ENCODE peak calls at places on chromosomes 4 and X, in seven cellular contexts. One of them, this sample, is unnamed.
A peak's percentile ranks its signal among the peaks of the same experiment; 100 is the strongest.

GRCh38 chrX:74506310-74507115 is 85.2 kb downstream of the SLC16A2 start:
- DNase-seq in iPS DF 6.9: no peak
- DNase-seq in AG10803: no peak
- DNase-seq in GM12878: peak; percentile 42
- DNase-seq in fibroblast of mammary gland: no peak
- DNase-seq in tibial nerve: no peak
- DNase-seq in BJ: no peak
- DNase-seq in this sample: no peak

GRCh38 chr4:16496501-16496900 is 270.2 kb upstream of the TAPT1 start:
- DNase-seq in iPS DF 6.9: no peak
- DNase-seq in AG10803: peak; percentile 75
- DNase-seq in GM12878: no peak
- DNase-seq in fibroblast of mammary gland: peak; percentile 70
- DNase-seq in tibial nerve: no peak
- DNase-seq in BJ: no peak
- DNase-seq in this sample: no peak

GRCh38 chr4:65669008-65669971 is 999 bp downstream of the EPHA5 start:
- DNase-seq in iPS DF 6.9: no peak
- DNase-seq in AG10803: peak; percentile 0
- DNase-seq in GM12878: no peak
- DNase-seq in fibroblast of mammary gland: peak; percentile 11
- DNase-seq in tibial nerve: no peak
- DNase-seq in BJ: no peak
- DNase-seq in this sample: peak; percentile 63

GRCh38 chr4:59655996-59656395 is 1544.1 kb upstream of the ADGRL3 start:
- DNase-seq in iPS DF 6.9: no peak
- DNase-seq in AG10803: no peak
- DNase-seq in GM12878: no peak
- DNase-seq in fibroblast of mammary gland: no peak
- DNase-seq in tibial nerve: no peak
- DNase-seq in BJ: no peak
- DNase-seq in this sample: peak; percentile 44

GRCh38 chr4:78518551-78518950 is 33.0 kb upstream of the ANXA3 start:
- DNase-seq in iPS DF 6.9: no peak
- DNase-seq in AG10803: no peak
- DNase-seq in GM12878: no peak
- DNase-seq in fibroblast of mammary gland: no peak
- DNase-seq in tibial nerve: no peak
- DNase-seq in BJ: no peak
- DNase-seq in this sample: no peak

GRCh38 chr4:25350561-25350960 is 26.5 kb upstream of the ANAPC4 start:
- DNase-seq in iPS DF 6.9: no peak
- DNase-seq in AG10803: peak; percentile 43
- DNase-seq in GM12878: no peak
- DNase-seq in fibroblast of mammary gland: no peak
- DNase-seq in tibial nerve: no peak
- DNase-seq in BJ: no peak
- DNase-seq in this sample: no peak

GRCh38 chr4:107901213-107901934 is 30.0 kb upstream of the CYP2U1 start:
- DNase-seq in iPS DF 6.9: no peak
- DNase-seq in AG10803: no peak
- DNase-seq in GM12878: no peak
- DNase-seq in fibroblast of mammary gland: no peak
- DNase-seq in tibial nerve: no peak
- DNase-seq in BJ: no peak
- DNase-seq in this sample: no peak

GRCh38 chrX:12975670-12975965 is 708 bp downstream of the TMSB4X start:
- DNase-seq in iPS DF 6.9: no peak
- DNase-seq in AG10803: no peak
- DNase-seq in GM12878: no peak
- DNase-seq in fibroblast of mammary gland: no peak
- DNase-seq in tibial nerve: no peak
- DNase-seq in BJ: no peak
- DNase-seq in this sample: no peak

GRCh38 chr4:101102114-101102752 is 245.1 kb downstream of the PPP3CA start:
- DNase-seq in iPS DF 6.9: no peak
- DNase-seq in AG10803: peak; percentile 94
- DNase-seq in GM12878: no peak
- DNase-seq in fibroblast of mammary gland: peak; percentile 89
- DNase-seq in tibial nerve: peak; percentile 63
- DNase-seq in BJ: peak; percentile 65
- DNase-seq in this sample: peak; percentile 66

GRCh38 chr4:168220893-168221292 is 97.7 kb downstream of the DDX60 start:
- DNase-seq in iPS DF 6.9: no peak
- DNase-seq in AG10803: no peak
- DNase-seq in GM12878: no peak
- DNase-seq in fibroblast of mammary gland: peak; percentile 44
- DNase-seq in tibial nerve: no peak
- DNase-seq in BJ: no peak
- DNase-seq in this sample: no peak

GRCh38 chr4:117700111-117700892 is 334.0 kb upstream of the NDST3 start:
- DNase-seq in iPS DF 6.9: peak; percentile 11
- DNase-seq in AG10803: no peak
- DNase-seq in GM12878: no peak
- DNase-seq in fibroblast of mammary gland: no peak
- DNase-seq in tibial nerve: no peak
- DNase-seq in BJ: no peak
- DNase-seq in this sample: no peak

GRCh38 chr4:89161841-89162240 is 50.5 kb downstream of the TIGD2 start:
- DNase-seq in iPS DF 6.9: no peak
- DNase-seq in AG10803: peak; percentile 11
- DNase-seq in GM12878: no peak
- DNase-seq in fibroblast of mammary gland: peak; percentile 73
- DNase-seq in tibial nerve: no peak
- DNase-seq in BJ: peak; percentile 13
- DNase-seq in this sample: no peak

GRCh38 chr4:138235419-138235952 is 6.7 kb downstream of the SLC7A11 start:
- DNase-seq in iPS DF 6.9: no peak
- DNase-seq in AG10803: peak; percentile 95
- DNase-seq in GM12878: no peak
- DNase-seq in fibroblast of mammary gland: peak; percentile 83
- DNase-seq in tibial nerve: no peak
- DNase-seq in BJ: peak; percentile 93
- DNase-seq in this sample: no peak

GRCh38 chr4:173531085-173531965 is 1.3 kb upstream of the HAND2 start:
- DNase-seq in iPS DF 6.9: no peak
- DNase-seq in AG10803: no peak
- DNase-seq in GM12878: no peak
- DNase-seq in fibroblast of mammary gland: no peak
- DNase-seq in tibial nerve: no peak
- DNase-seq in BJ: no peak
- DNase-seq in this sample: no peak

GRCh38 chr4:164617426-164617825 is 136.5 kb upstream of the SMIM31 start:
- DNase-seq in iPS DF 6.9: no peak
- DNase-seq in AG10803: no peak
- DNase-seq in GM12878: no peak
- DNase-seq in fibroblast of mammary gland: no peak
- DNase-seq in tibial nerve: no peak
- DNase-seq in BJ: no peak
- DNase-seq in this sample: no peak

GRCh38 chr4:147709999-147710398 is 21.9 kb upstream of the ARHGAP10 start:
- DNase-seq in iPS DF 6.9: no peak
- DNase-seq in AG10803: peak; percentile 29
- DNase-seq in GM12878: no peak
- DNase-seq in fibroblast of mammary gland: peak; percentile 82
- DNase-seq in tibial nerve: no peak
- DNase-seq in BJ: no peak
- DNase-seq in this sample: no peak

GRCh38 chr4:157013656-157014055 is 42.1 kb upstream of the PDGFC start:
- DNase-seq in iPS DF 6.9: no peak
- DNase-seq in AG10803: no peak
- DNase-seq in GM12878: no peak
- DNase-seq in fibroblast of mammary gland: peak; percentile 26
- DNase-seq in tibial nerve: no peak
- DNase-seq in BJ: no peak
- DNase-seq in this sample: no peak

GRCh38 chr4:68180858-68181531 is 51.3 kb upstream of the TMPRSS11F start:
- DNase-seq in iPS DF 6.9: no peak
- DNase-seq in AG10803: peak; percentile 7
- DNase-seq in GM12878: no peak
- DNase-seq in fibroblast of mammary gland: peak; percentile 30
- DNase-seq in tibial nerve: no peak
- DNase-seq in BJ: no peak
- DNase-seq in this sample: no peak

GRCh38 chr4:3638080-3638715 is 106.0 kb upstream of the LRPAP1 start:
- DNase-seq in iPS DF 6.9: no peak
- DNase-seq in AG10803: peak; percentile 26
- DNase-seq in GM12878: no peak
- DNase-seq in fibroblast of mammary gland: peak; percentile 63
- DNase-seq in tibial nerve: no peak
- DNase-seq in BJ: no peak
- DNase-seq in this sample: peak; percentile 35

GRCh38 chr4:185395255-185395955 is at the start of gene LRP2BP:
- DNase-seq in iPS DF 6.9: no peak
- DNase-seq in AG10803: peak; percentile 4
- DNase-seq in GM12878: peak; percentile 48
- DNase-seq in fibroblast of mammary gland: peak; percentile 97
- DNase-seq in tibial nerve: no peak
- DNase-seq in BJ: no peak
- DNase-seq in this sample: no peak

GRCh38 chr4:43496602-43497001 is 604.1 kb downstream of the GRXCR1 start:
- DNase-seq in iPS DF 6.9: no peak
- DNase-seq in AG10803: no peak
- DNase-seq in GM12878: no peak
- DNase-seq in fibroblast of mammary gland: no peak
- DNase-seq in tibial nerve: no peak
- DNase-seq in BJ: no peak
- DNase-seq in this sample: no peak

GRCh38 chr4:43496188-43496587 is 603.7 kb downstream of the GRXCR1 start:
- DNase-seq in iPS DF 6.9: no peak
- DNase-seq in AG10803: no peak
- DNase-seq in GM12878: no peak
- DNase-seq in fibroblast of mammary gland: no peak
- DNase-seq in tibial nerve: no peak
- DNase-seq in BJ: no peak
- DNase-seq in this sample: no peak
- H3K4me3 ChIP-seq in iPS DF 6.9: no peak overlapping the region
- H3K4me3 ChIP-seq in AG10803: no peak overlapping the region
- H3K4me3 ChIP-seq in GM12878: no peak overlapping the region
- H3K4me3 ChIP-seq in fibroblast of mammary gland: no peak overlapping the region
- H3K4me3 ChIP-seq in tibial nerve: no peak overlapping the region
- H3K4me3 ChIP-seq in BJ: no peak overlapping the region
- H3K4me3 ChIP-seq in this sample: no peak overlapping the region

DNA sequence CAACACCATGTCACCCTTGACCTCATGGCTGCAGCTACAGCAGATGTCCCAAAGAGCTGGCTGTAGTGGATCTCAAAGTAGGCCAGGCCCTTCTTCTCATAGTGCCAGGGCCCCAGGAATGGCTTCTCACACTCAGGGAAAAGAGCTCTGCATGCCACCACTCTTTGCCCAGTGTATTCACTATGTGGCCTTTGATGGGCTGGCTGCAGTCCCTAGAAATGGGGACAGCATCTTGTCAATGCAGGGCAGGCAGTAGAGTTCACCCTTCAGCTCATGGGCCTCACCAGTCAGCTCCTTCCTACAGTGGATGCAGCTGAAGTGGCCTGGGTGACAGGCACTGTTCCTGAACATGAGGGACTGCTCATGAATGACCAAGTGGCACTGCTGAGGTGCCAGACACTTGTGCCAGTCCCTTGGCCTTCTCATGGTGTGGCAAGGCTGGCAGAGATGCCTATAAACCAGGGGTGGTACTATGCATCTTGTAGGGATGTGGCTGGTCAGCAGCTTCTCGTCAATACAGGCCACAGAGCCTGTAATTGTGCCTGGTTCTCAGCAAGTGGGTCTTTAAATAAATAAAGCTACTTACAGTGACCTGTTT is 178.9 kb downstream of the ARAP2 start:
- DNase-seq in iPS DF 6.9: no peak
- DNase-seq in AG10803: no peak
- DNase-seq in GM12878: no peak
- DNase-seq in fibroblast of mammary gland: no peak
- DNase-seq in tibial nerve: no peak
- DNase-seq in BJ: no peak
- DNase-seq in this sample: no peak
- H3K4me3 ChIP-seq in iPS DF 6.9: no peak overlapping the region
- H3K4me3 ChIP-seq in AG10803: no peak overlapping the region
- H3K4me3 ChIP-seq in GM12878: no peak overlapping the region
- H3K4me3 ChIP-seq in fibroblast of mammary gland: no peak overlapping the region
- H3K4me3 ChIP-seq in tibial nerve: no peak overlapping the region
- H3K4me3 ChIP-seq in BJ: no peak overlapping the region
- H3K4me3 ChIP-seq in this sample: no peak overlapping the region

GRCh38 chr4:133145758-133146157 is 3.3 kb upstream of the PCDH10 start:
- DNase-seq in iPS DF 6.9: no peak
- DNase-seq in AG10803: no peak
- DNase-seq in GM12878: no peak
- DNase-seq in fibroblast of mammary gland: no peak
- DNase-seq in tibial nerve: no peak
- DNase-seq in BJ: no peak
- DNase-seq in this sample: no peak
- H3K4me3 ChIP-seq in iPS DF 6.9: no peak overlapping the region
- H3K4me3 ChIP-seq in AG10803: no peak overlapping the region
- H3K4me3 ChIP-seq in GM12878: no peak overlapping the region
- H3K4me3 ChIP-seq in fibroblast of mammary gland: no peak overlapping the region
- H3K4me3 ChIP-seq in tibial nerve: peak overlapping the region; percentile 41
- H3K4me3 ChIP-seq in BJ: peak overlapping the region; percentile 58
- H3K4me3 ChIP-seq in this sample: peak overlapping the region; percentile 50

GRCh38 chr4:140309124-140309870 is 64.1 kb upstream of the SCOC start:
- DNase-seq in iPS DF 6.9: no peak
- DNase-seq in AG10803: peak; percentile 68
- DNase-seq in GM12878: no peak
- DNase-seq in fibroblast of mammary gland: peak; percentile 39
- DNase-seq in tibial nerve: no peak
- DNase-seq in BJ: peak; percentile 28
- DNase-seq in this sample: no peak
- H3K4me3 ChIP-seq in iPS DF 6.9: no peak overlapping the region
- H3K4me3 ChIP-seq in AG10803: no peak overlapping the region
- H3K4me3 ChIP-seq in GM12878: no peak overlapping the region
- H3K4me3 ChIP-seq in fibroblast of mammary gland: no peak overlapping the region
- H3K4me3 ChIP-seq in tibial nerve: no peak overlapping the region
- H3K4me3 ChIP-seq in BJ: no peak overlapping the region
- H3K4me3 ChIP-seq in this sample: no peak overlapping the region

GRCh38 chrX:23765449-23765848 is 17.5 kb upstream of the SAT1 start:
- DNase-seq in iPS DF 6.9: no peak
- DNase-seq in AG10803: no peak
- DNase-seq in GM12878: no peak
- DNase-seq in fibroblast of mammary gland: peak; percentile 53
- DNase-seq in tibial nerve: no peak
- DNase-seq in BJ: no peak
- DNase-seq in this sample: no peak

GRCh38 chrX:23765868-23766267 is 17.1 kb upstream of the SAT1 start:
- DNase-seq in iPS DF 6.9: no peak
- DNase-seq in AG10803: no peak
- DNase-seq in GM12878: no peak
- DNase-seq in fibroblast of mammary gland: no peak
- DNase-seq in tibial nerve: no peak
- DNase-seq in BJ: no peak
- DNase-seq in this sample: no peak

GRCh38 chrX:23764183-23764582 is 18.8 kb upstream of the SAT1 start:
- DNase-seq in iPS DF 6.9: no peak
- DNase-seq in AG10803: no peak
- DNase-seq in GM12878: no peak
- DNase-seq in fibroblast of mammary gland: no peak
- DNase-seq in tibial nerve: no peak
- DNase-seq in BJ: no peak
- DNase-seq in this sample: no peak

GRCh38 chrX:23764585-23764984 is 18.4 kb upstream of the SAT1 start:
- DNase-seq in iPS DF 6.9: no peak
- DNase-seq in AG10803: no peak
- DNase-seq in GM12878: no peak
- DNase-seq in fibroblast of mammary gland: no peak
- DNase-seq in tibial nerve: no peak
- DNase-seq in BJ: no peak
- DNase-seq in this sample: no peak

GRCh38 chrX:23766650-23767551 is 16.1 kb upstream of the SAT1 start:
- DNase-seq in iPS DF 6.9: no peak
- DNase-seq in AG10803: no peak
- DNase-seq in GM12878: no peak
- DNase-seq in fibroblast of mammary gland: no peak
- DNase-seq in tibial nerve: no peak
- DNase-seq in BJ: no peak
- DNase-seq in this sample: no peak
- H3K4me3 ChIP-seq in iPS DF 6.9: no peak overlapping the region
- H3K4me3 ChIP-seq in AG10803: peak overlapping the region; percentile 33
- H3K4me3 ChIP-seq in GM12878: no peak overlapping the region
- H3K4me3 ChIP-seq in fibroblast of mammary gland: peak overlapping the region; percentile 3
- H3K4me3 ChIP-seq in tibial nerve: no peak overlapping the region
- H3K4me3 ChIP-seq in BJ: no peak overlapping the region
- H3K4me3 ChIP-seq in this sample: no peak overlapping the region

This sample was measured in kidney.